ENCODE peak calls at places on chromosome 15, in nine cellular contexts. F is H54, P is fibroblast of pulmonary artery, I is AG08395, B is GM12891, M is globus pallidus, Q is coronary artery, O is ELR, V is NCI-H1436 treated with DMSO at 0.1 percent for 48 hours. E is an unnamed sample.

GRCh38 chr15:77709135-77709886 is 76.6 kb upstream of the LINGO1 start:
- DNase-seq in F (no peak), P (peak; percentile 5), I (no peak), B (no peak), M (no peak), Q (no peak), O (no peak), V (no peak), E (no peak)

GRCh38 chr15:78055923-78056713 is 21.4 kb downstream of the TBC1D2B start:
- DNase-seq in F (no peak), P (peak; percentile 36), I (peak; percentile 53), B (no peak), M (peak; percentile 43), Q (peak; percentile 74), O (peak; percentile 69), V (no peak), E (no peak)

GRCh38 chr15:87746333-87746732 is 510.2 kb downstream of the NTRK3 start:
- DNase-seq in F (no peak), P (no peak), I (no peak), B (no peak), M (no peak), Q (no peak), O (no peak), V (no peak), E (no peak)

GRCh38 chr15:72227720-72228119 is 3.3 kb downstream of the PKM start:
- DNase-seq in F (no peak), P (no peak), I (no peak), B (no peak), M (no peak), Q (no peak), O (no peak), V (no peak), E (no peak)

GRCh38 chr15:100275641-100276040 is 66.1 kb downstream of the ADAMTS17 start:
- DNase-seq in F (no peak), P (no peak), I (no peak), B (no peak), M (no peak), Q (no peak), O (no peak), V (no peak), E (no peak)

GRCh38 chr15:29571728-29572454 is 250.4 kb downstream of the TJP1 start:
- DNase-seq in F (peak; percentile 31), P (peak; percentile 39), I (no peak), B (no peak), M (no peak), Q (no peak), O (no peak), V (no peak), E (no peak)

GRCh38 chr15:66847565-66847991 is 145.5 kb downstream of the SMAD6 start:
- DNase-seq in F (no peak), P (no peak), I (no peak), B (no peak), M (no peak), Q (no peak), O (no peak), V (no peak), E (no peak)

GRCh38 chr15:52567886-52568568 is 803 bp downstream of the ARPP19 start:
- DNase-seq in F (peak; percentile 11), P (no peak), I (peak; percentile 9), B (no peak), M (no peak), Q (no peak), O (peak; percentile 61), V (no peak), E (peak; percentile 44)

GRCh38 chr15:45862034-45862433 is 227.2 kb downstream of the SQOR start:
- DNase-seq in F (no peak), P (no peak), I (no peak), B (no peak), M (no peak), Q (no peak), O (no peak), V (no peak), E (no peak)

GRCh38 chr15:79332824-79333510 is 22.1 kb downstream of the TMED3 start:
- DNase-seq in F (no peak), P (no peak), I (no peak), B (no peak), M (no peak), Q (no peak), O (no peak), V (no peak), E (no peak)

GRCh38 chr15:60480888-60481287 is 1.9 kb upstream of the ICE2 start:
- DNase-seq in F (no peak), P (no peak), I (no peak), B (no peak), M (no peak), Q (no peak), O (no peak), V (no peak), E (no peak)

GRCh38 chr15:93146196-93146595 is 57.2 kb upstream of the RGMA start:
- DNase-seq in F (no peak), P (no peak), I (no peak), B (no peak), M (peak; percentile 62), Q (no peak), O (no peak), V (no peak), E (no peak)

GRCh38 chr15:80695099-80695910 is at the start of gene ABHD17C:
- DNase-seq in F (no peak), P (peak; percentile 63), I (peak; percentile 79), B (peak; percentile 63), M (peak; percentile 52), Q (peak; percentile 75), O (peak; percentile 66), V (no peak), E (peak; percentile 49)

GRCh38 chr15:60428935-60429334 is 31.1 kb upstream of the ANXA2 start:
- DNase-seq in F (no peak), P (no peak), I (no peak), B (no peak), M (no peak), Q (no peak), O (no peak), V (no peak), E (no peak)

GRCh38 chr15:67115567-67115966 is 50.2 kb downstream of the SMAD3 start:
- DNase-seq in F (no peak), P (no peak), I (no peak), B (no peak), M (no peak), Q (no peak), O (no peak), V (no peak), E (no peak)